ENCODE peak calls at places on chromosome 7, in seven cellular contexts. One of them, this sample, is unnamed.

GRCh38 chr7:120110169-120110568 is 162.8 kb upstream of the KCND2 start:
- DNase-seq in mammary epithelial cell: peak; percentile 26
- DNase-seq in astrocyte of the spinal cord: no peak
- DNase-seq in kidney: no peak
- DNase-seq in WTC11: peak; percentile 16
- DNase-seq in heart left ventricle: no peak
- DNase-seq in nephron progenitor cell: no peak
- DNase-seq in this sample: no peak

GRCh38 chr7:27129729-27130539 is 623 bp downstream of the HOXA4 start:
- DNase-seq in mammary epithelial cell: no peak
- DNase-seq in astrocyte of the spinal cord: no peak
- DNase-seq in kidney: peak; percentile 78
- DNase-seq in WTC11: no peak
- DNase-seq in heart left ventricle: no peak
- DNase-seq in nephron progenitor cell: peak; percentile 75
- DNase-seq in this sample: no peak

GRCh38 chr7:131105803-131106680 is 221.6 kb upstream of the MKLN1 start:
- DNase-seq in mammary epithelial cell: peak; percentile 73
- DNase-seq in astrocyte of the spinal cord: peak; percentile 46
- DNase-seq in kidney: peak; percentile 96
- DNase-seq in WTC11: peak; percentile 70
- DNase-seq in heart left ventricle: peak; percentile 85
- DNase-seq in nephron progenitor cell: peak; percentile 71
- DNase-seq in this sample: peak; percentile 84

GRCh38 chr7:112160130-112160770 is 45.9 kb downstream of the DOCK4 start:
- DNase-seq in mammary epithelial cell: peak; percentile 12
- DNase-seq in astrocyte of the spinal cord: peak; percentile 52
- DNase-seq in kidney: peak; percentile 69
- DNase-seq in WTC11: no peak
- DNase-seq in heart left ventricle: no peak
- DNase-seq in nephron progenitor cell: no peak
- DNase-seq in this sample: no peak

GRCh38 chr7:81600608-81601007 is 169.2 kb downstream of the HGF start:
- DNase-seq in mammary epithelial cell: peak; percentile 46
- DNase-seq in astrocyte of the spinal cord: peak; percentile 75
- DNase-seq in kidney: no peak
- DNase-seq in WTC11: no peak
- DNase-seq in heart left ventricle: no peak
- DNase-seq in nephron progenitor cell: no peak
- DNase-seq in this sample: peak; percentile 95

GRCh38 chr7:7996568-7996967 is 28.0 kb downstream of the GLCCI1 start:
- DNase-seq in mammary epithelial cell: peak; percentile 80
- DNase-seq in astrocyte of the spinal cord: peak; percentile 52
- DNase-seq in kidney: no peak
- DNase-seq in WTC11: no peak
- DNase-seq in heart left ventricle: no peak
- DNase-seq in nephron progenitor cell: no peak
- DNase-seq in this sample: no peak

GRCh38 chr7:139523199-139523941 is at the start of gene CLEC2L:
- DNase-seq in mammary epithelial cell: no peak
- DNase-seq in astrocyte of the spinal cord: no peak
- DNase-seq in kidney: no peak
- DNase-seq in WTC11: peak; percentile 43
- DNase-seq in heart left ventricle: no peak
- DNase-seq in nephron progenitor cell: peak; percentile 72
- DNase-seq in this sample: peak; percentile 43

GRCh38 chr7:108120943-108121342 is 9.2 kb downstream of the LAMB4 start:
- DNase-seq in mammary epithelial cell: no peak
- DNase-seq in astrocyte of the spinal cord: no peak
- DNase-seq in kidney: no peak
- DNase-seq in WTC11: no peak
- DNase-seq in heart left ventricle: no peak
- DNase-seq in nephron progenitor cell: no peak
- DNase-seq in this sample: no peak

GRCh38 chr7:2031496-2031895 is 201.2 kb downstream of the MAD1L1 start:
- DNase-seq in mammary epithelial cell: no peak
- DNase-seq in astrocyte of the spinal cord: no peak
- DNase-seq in kidney: peak; percentile 57
- DNase-seq in WTC11: no peak
- DNase-seq in heart left ventricle: no peak
- DNase-seq in nephron progenitor cell: no peak
- DNase-seq in this sample: no peak

GRCh38 chr7:50246551-50246950 is 58.0 kb upstream of the IKZF1 start:
- DNase-seq in mammary epithelial cell: no peak
- DNase-seq in astrocyte of the spinal cord: no peak
- DNase-seq in kidney: no peak
- DNase-seq in WTC11: no peak
- DNase-seq in heart left ventricle: no peak
- DNase-seq in nephron progenitor cell: no peak
- DNase-seq in this sample: no peak

GRCh38 chr7:127678947-127679346 is 27.0 kb downstream of the SND1 start:
- DNase-seq in mammary epithelial cell: no peak
- DNase-seq in astrocyte of the spinal cord: peak; percentile 50
- DNase-seq in kidney: no peak
- DNase-seq in WTC11: no peak
- DNase-seq in heart left ventricle: no peak
- DNase-seq in nephron progenitor cell: no peak
- DNase-seq in this sample: peak; percentile 21

GRCh38 chr7:778968-779451 is 51.9 kb upstream of the PRKAR1B start:
- DNase-seq in mammary epithelial cell: no peak
- DNase-seq in astrocyte of the spinal cord: no peak
- DNase-seq in kidney: peak; percentile 81
- DNase-seq in WTC11: no peak
- DNase-seq in heart left ventricle: no peak
- DNase-seq in nephron progenitor cell: no peak
- DNase-seq in this sample: no peak

GRCh38 chr7:106312906-106313305 is 28.1 kb upstream of the NAMPT start:
- DNase-seq in mammary epithelial cell: no peak
- DNase-seq in astrocyte of the spinal cord: no peak
- DNase-seq in kidney: no peak
- DNase-seq in WTC11: no peak
- DNase-seq in heart left ventricle: no peak
- DNase-seq in nephron progenitor cell: no peak
- DNase-seq in this sample: no peak

GRCh38 chr7:134514663-134515062 is 12.7 kb upstream of the AKR1B10 start:
- DNase-seq in mammary epithelial cell: peak; percentile 75
- DNase-seq in astrocyte of the spinal cord: peak; percentile 80
- DNase-seq in kidney: no peak
- DNase-seq in WTC11: no peak
- DNase-seq in heart left ventricle: no peak
- DNase-seq in nephron progenitor cell: peak; percentile 31
- DNase-seq in this sample: peak; percentile 87

GRCh38 chr7:7868245-7868899 is 100.2 kb upstream of the GLCCI1 start:
- DNase-seq in mammary epithelial cell: no peak
- DNase-seq in astrocyte of the spinal cord: no peak
- DNase-seq in kidney: no peak
- DNase-seq in WTC11: no peak
- DNase-seq in heart left ventricle: peak; percentile 25
- DNase-seq in nephron progenitor cell: no peak
- DNase-seq in this sample: no peak

GRCh38 chr7:39754326-39755120 is 131.2 kb downstream of the RALA start:
- DNase-seq in mammary epithelial cell: peak; percentile 40
- DNase-seq in astrocyte of the spinal cord: peak; percentile 66
- DNase-seq in kidney: peak; percentile 78
- DNase-seq in WTC11: peak; percentile 30
- DNase-seq in heart left ventricle: no peak
- DNase-seq in nephron progenitor cell: peak; percentile 38
- DNase-seq in this sample: no peak

GRCh38 chr7:12370249-12370648 is 33.4 kb downstream of the VWDE start:
- DNase-seq in mammary epithelial cell: no peak
- DNase-seq in astrocyte of the spinal cord: no peak
- DNase-seq in kidney: no peak
- DNase-seq in WTC11: no peak
- DNase-seq in heart left ventricle: no peak
- DNase-seq in nephron progenitor cell: no peak
- DNase-seq in this sample: no peak

GRCh38 chr7:130920122-130920521 is 186.1 kb upstream of the KLF14 start:
- DNase-seq in mammary epithelial cell: no peak
- DNase-seq in astrocyte of the spinal cord: no peak
- DNase-seq in kidney: no peak
- DNase-seq in WTC11: no peak
- DNase-seq in heart left ventricle: no peak
- DNase-seq in nephron progenitor cell: no peak
- DNase-seq in this sample: no peak

GRCh38 chr7:151448261-151449252 is 8.6 kb upstream of the CRYGN start:
- DNase-seq in mammary epithelial cell: no peak
- DNase-seq in astrocyte of the spinal cord: peak; percentile 66
- DNase-seq in kidney: no peak
- DNase-seq in WTC11: peak; percentile 82
- DNase-seq in heart left ventricle: peak; percentile 69
- DNase-seq in nephron progenitor cell: peak; percentile 76
- DNase-seq in this sample: peak; percentile 76

GRCh38 chr7:85135931-85136330 is 50.9 kb downstream of the SEMA3D start:
- DNase-seq in mammary epithelial cell: peak; percentile 53
- DNase-seq in astrocyte of the spinal cord: peak; percentile 68
- DNase-seq in kidney: no peak
- DNase-seq in WTC11: no peak
- DNase-seq in heart left ventricle: no peak
- DNase-seq in nephron progenitor cell: no peak
- DNase-seq in this sample: peak; percentile 53

GRCh38 chr7:104643587-104644217 is 315.3 kb downstream of the LHFPL3 start:
- DNase-seq in mammary epithelial cell: peak; percentile 3
- DNase-seq in astrocyte of the spinal cord: no peak
- DNase-seq in kidney: no peak
- DNase-seq in WTC11: peak; percentile 26
- DNase-seq in heart left ventricle: no peak
- DNase-seq in nephron progenitor cell: peak; percentile 30
- DNase-seq in this sample: peak; percentile 26

GRCh38 chr7:94054130-94054529 is 50.0 kb upstream of the BET1 start:
- DNase-seq in mammary epithelial cell: no peak
- DNase-seq in astrocyte of the spinal cord: no peak
- DNase-seq in kidney: no peak
- DNase-seq in WTC11: no peak
- DNase-seq in heart left ventricle: no peak
- DNase-seq in nephron progenitor cell: no peak
- DNase-seq in this sample: peak; percentile 16

GRCh38 chr7:94057955-94058354 is 53.8 kb upstream of the BET1 start:
- DNase-seq in mammary epithelial cell: no peak
- DNase-seq in astrocyte of the spinal cord: no peak
- DNase-seq in kidney: no peak
- DNase-seq in WTC11: no peak
- DNase-seq in heart left ventricle: no peak
- DNase-seq in nephron progenitor cell: no peak
- DNase-seq in this sample: no peak

GRCh38 chr7:94055963-94056362 is 51.8 kb upstream of the BET1 start:
- DNase-seq in mammary epithelial cell: no peak
- DNase-seq in astrocyte of the spinal cord: peak; percentile 44
- DNase-seq in kidney: no peak
- DNase-seq in WTC11: no peak
- DNase-seq in heart left ventricle: no peak
- DNase-seq in nephron progenitor cell: no peak
- DNase-seq in this sample: no peak

GRCh38 chr7:94059747-94060146 is 55.6 kb upstream of the BET1 start:
- DNase-seq in mammary epithelial cell: no peak
- DNase-seq in astrocyte of the spinal cord: no peak
- DNase-seq in kidney: no peak
- DNase-seq in WTC11: no peak
- DNase-seq in heart left ventricle: no peak
- DNase-seq in nephron progenitor cell: no peak
- DNase-seq in this sample: peak; percentile 75

GRCh38 chr7:94056796-94057207 is 52.6 kb upstream of the BET1 start:
- DNase-seq in mammary epithelial cell: peak; percentile 88
- DNase-seq in astrocyte of the spinal cord: peak; percentile 87
- DNase-seq in kidney: no peak
- DNase-seq in WTC11: no peak
- DNase-seq in heart left ventricle: no peak
- DNase-seq in nephron progenitor cell: peak; percentile 5
- DNase-seq in this sample: no peak
- TF ChIP-seq CTCF in mammary epithelial cell: no peak
- TF ChIP-seq CTCF in astrocyte of the spinal cord: no peak
- TF ChIP-seq CTCF in kidney: no peak
- TF ChIP-seq CTCF in WTC11: no peak
- TF ChIP-seq CTCF in heart left ventricle: no peak
- TF ChIP-seq CTCF in nephron progenitor cell: no peak
- TF ChIP-seq CTCF in this sample: no peak

GRCh38 chr7:66352071-66352470 is 146.9 kb downstream of the TPST1 start:
- DNase-seq in mammary epithelial cell: peak; percentile 76
- DNase-seq in astrocyte of the spinal cord: peak; percentile 20
- DNase-seq in kidney: no peak
- DNase-seq in WTC11: peak; percentile 34
- DNase-seq in heart left ventricle: no peak
- DNase-seq in nephron progenitor cell: no peak
- DNase-seq in this sample: no peak
- TF ChIP-seq CTCF in mammary epithelial cell: no peak
- TF ChIP-seq CTCF in astrocyte of the spinal cord: peak; percentile 28
- TF ChIP-seq CTCF in kidney: no peak
- TF ChIP-seq CTCF in WTC11: no peak
- TF ChIP-seq CTCF in heart left ventricle: no peak
- TF ChIP-seq CTCF in nephron progenitor cell: no peak
- TF ChIP-seq CTCF in this sample: no peak

GRCh38 chr7:101846800-101847538 is 29.5 kb downstream of the CUX1 start:
- DNase-seq in mammary epithelial cell: no peak
- DNase-seq in astrocyte of the spinal cord: no peak
- DNase-seq in kidney: no peak
- DNase-seq in WTC11: no peak
- DNase-seq in heart left ventricle: no peak
- DNase-seq in nephron progenitor cell: no peak
- DNase-seq in this sample: no peak

GRCh38 chr7:101843293-101844271 is 26.2 kb downstream of the CUX1 start:
- DNase-seq in mammary epithelial cell: no peak
- DNase-seq in astrocyte of the spinal cord: no peak
- DNase-seq in kidney: no peak
- DNase-seq in WTC11: no peak
- DNase-seq in heart left ventricle: no peak
- DNase-seq in nephron progenitor cell: no peak
- DNase-seq in this sample: no peak

GRCh38 chr7:101846006-101846405 is 28.6 kb downstream of the CUX1 start:
- DNase-seq in mammary epithelial cell: no peak
- DNase-seq in astrocyte of the spinal cord: no peak
- DNase-seq in kidney: no peak
- DNase-seq in WTC11: no peak
- DNase-seq in heart left ventricle: no peak
- DNase-seq in nephron progenitor cell: no peak
- DNase-seq in this sample: no peak

GRCh38 chr7:101838837-101839483 is 21.5 kb downstream of the CUX1 start:
- DNase-seq in mammary epithelial cell: no peak
- DNase-seq in astrocyte of the spinal cord: no peak
- DNase-seq in kidney: no peak
- DNase-seq in WTC11: peak; percentile 8
- DNase-seq in heart left ventricle: no peak
- DNase-seq in nephron progenitor cell: no peak
- DNase-seq in this sample: no peak

GRCh38 chr7:101841328-101841727 is 23.9 kb downstream of the CUX1 start:
- DNase-seq in mammary epithelial cell: no peak
- DNase-seq in astrocyte of the spinal cord: no peak
- DNase-seq in kidney: no peak
- DNase-seq in WTC11: no peak
- DNase-seq in heart left ventricle: no peak
- DNase-seq in nephron progenitor cell: no peak
- DNase-seq in this sample: no peak
- TF ChIP-seq CTCF in mammary epithelial cell: no peak
- TF ChIP-seq CTCF in astrocyte of the spinal cord: no peak
- TF ChIP-seq CTCF in kidney: no peak
- TF ChIP-seq CTCF in WTC11: no peak
- TF ChIP-seq CTCF in heart left ventricle: no peak
- TF ChIP-seq CTCF in nephron progenitor cell: no peak
- TF ChIP-seq CTCF in this sample: no peak

DNA sequence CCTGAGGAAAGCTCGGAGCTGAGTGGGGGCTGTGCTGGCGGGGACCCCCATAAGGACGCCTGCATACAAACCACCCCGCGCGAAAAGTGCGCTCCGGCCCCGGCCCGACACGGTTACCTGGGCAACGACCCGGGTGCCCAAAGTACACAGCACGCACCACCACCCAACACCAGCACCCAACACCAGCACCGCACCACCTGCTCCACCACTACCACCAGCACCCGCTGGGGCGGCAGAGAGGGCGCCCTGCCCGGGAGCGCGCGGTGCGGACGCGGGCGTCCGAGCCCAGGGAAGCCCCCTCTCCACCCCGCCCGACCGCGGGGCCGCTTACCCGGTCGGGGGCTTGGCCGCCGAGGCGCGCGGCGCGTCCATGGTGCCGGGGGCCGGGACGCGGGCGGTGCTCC is 345 bp downstream of the COBL start:
- DNase-seq in mammary epithelial cell: no peak
- DNase-seq in astrocyte of the spinal cord: no peak
- DNase-seq in kidney: peak; percentile 86
- DNase-seq in WTC11: peak; percentile 61
- DNase-seq in heart left ventricle: no peak
- DNase-seq in nephron progenitor cell: no peak
- DNase-seq in this sample: no peak
- TF ChIP-seq CTCF in mammary epithelial cell: no peak
- TF ChIP-seq CTCF in astrocyte of the spinal cord: no peak
- TF ChIP-seq CTCF in kidney: no peak
- TF ChIP-seq CTCF in WTC11: no peak
- TF ChIP-seq CTCF in heart left ventricle: peak; percentile 33
- TF ChIP-seq CTCF in nephron progenitor cell: no peak
- TF ChIP-seq CTCF in this sample: no peak

This sample was measured in cardiac muscle cell.